ENCODE peak calls at places on chromosomes 5 and 9, in five cellular contexts. P is T-cell, L is HEK293T, B is type B pancreatic cell, C is tibial nerve. G is an unnamed sample.

GRCh38 chr5:118802335-118802734 is 186.0 kb downstream of the DTWD2 start:
- DNase-seq in C (no peak), B (no peak), L (no peak), P (no peak), G (no peak)

GRCh38 chr5:173875189-173875588 is 13.0 kb upstream of the CPEB4 start:
- DNase-seq in B (no peak), L (no peak), C (no peak), P (no peak), G (no peak)

GRCh38 chr5:109045710-109046109 is 298.0 kb downstream of the FER start:
- DNase-seq in P (no peak), L (no peak), C (no peak), B (no peak), G (no peak)

GRCh38 chr5:102895976-102896375 is 140.9 kb downstream of the PAM start:
- DNase-seq in C (no peak), L (no peak), P (no peak), B (no peak), G (no peak)

GRCh38 chr5:81965510-81965909 is 6.3 kb upstream of the ATG10 start:
- DNase-seq in C (no peak), B (no peak), L (no peak), P (no peak), G (no peak)

GRCh38 chr9:17462869-17463464 is 115.9 kb upstream of the SH3GL2 start:
- DNase-seq in L (peak), P (no peak), C (peak), B (no peak), G (no peak)

GRCh38 chr9:71692337-71692736 is 76.0 kb downstream of the CEMIP2 start:
- DNase-seq in C (peak), P (no peak), B (no peak), L (no peak), G (no peak)

GRCh38 chr5:93620487-93621339 is 37.7 kb downstream of the NR2F1 start:
- DNase-seq in C (no peak), L (peak), P (no peak), B (no peak), G (peak)

GRCh38 chr9:121282309-121283071 is 14.5 kb downstream of the GSN start:
- DNase-seq in C (peak), B (no peak), P (no peak), L (no peak), G (peak)

GRCh38 chr5:148949871-148950863 is 112.7 kb downstream of the SH3TC2 start:
- DNase-seq in C (no peak), L (no peak), B (no peak), P (no peak), G (no peak)

GRCh38 chr5:109411627-109412026 is 1.9 kb upstream of the PJA2 start:
- DNase-seq in C (no peak), L (no peak), P (no peak), B (no peak), G (no peak)

GRCh38 chr5:135691116-135691515 is 112.3 kb upstream of the CXCL14 start:
- DNase-seq in C (no peak), P (no peak), L (no peak), B (no peak), G (no peak)

GRCh38 chr5:123344819-123345426 is 78.3 kb downstream of the CEP120 start:
- DNase-seq in P (no peak), L (peak), B (no peak), C (peak), G (no peak)

GRCh38 chr5:181133610-181134231 is 2.8 kb upstream of the OR2V1 start:
- DNase-seq in P (no peak), L (no peak), C (peak), B (no peak), G (peak)

GRCh38 chr5:136330353-136330913 is 34.9 kb downstream of the TRPC7 start:
- DNase-seq in C (no peak), P (no peak), L (no peak), B (no peak), G (no peak)

GRCh38 chr5:40485021-40485998 is 194.4 kb upstream of the PTGER4 start:
- DNase-seq in P (no peak), L (no peak), C (no peak), B (no peak), G (no peak)

GRCh38 chr5:126139773-126140172 is 283.4 kb upstream of the GRAMD2B start:
- DNase-seq in B (no peak), P (no peak), C (no peak), L (no peak), G (no peak)

GRCh38 chr5:76303917-76304316 is 99.2 kb upstream of the IQGAP2 start:
- DNase-seq in L (no peak), B (no peak), P (peak), C (no peak), G (no peak)

GRCh38 chr5:141155540-141156374 is 5.9 kb downstream of the PCDHB6 start:
- DNase-seq in B (no peak), P (no peak), C (no peak), L (no peak), G (no peak)

GRCh38 chr9:7129391-7129790 is 371.6 kb downstream of the KDM4C start:
- DNase-seq in C (no peak), L (no peak), P (no peak), B (no peak), G (no peak)

GRCh38 chr5:126884269-126884819 is 107.4 kb downstream of the LMNB1 start:
- DNase-seq in L (no peak), B (no peak), C (no peak), P (no peak), G (no peak)

GRCh38 chr9:92242115-92242778 is 51.2 kb downstream of the IARS1 start:
- DNase-seq in P (no peak), B (no peak), C (peak), L (no peak), G (no peak)

GRCh38 chr9:101235105-101235866 is 149.5 kb downstream of the BAAT start:
- DNase-seq in B (no peak), C (no peak), L (peak), P (no peak), G (no peak)

GRCh38 chr5:97149689-97150088 is 7.3 kb upstream of the LIX1 start:
- DNase-seq in L (no peak), B (no peak), C (no peak), P (no peak), G (no peak)

GRCh38 chr5:145699846-145700245 is 135.3 kb downstream of the PRELID2 start:
- DNase-seq in C (no peak), B (no peak), P (no peak), L (no peak), G (no peak)

GRCh38 chr5:40654377-40655006 is 25.2 kb upstream of the PTGER4 start:
- DNase-seq in P (no peak), L (no peak), C (no peak), B (no peak), G (no peak)

GRCh38 chr9:93827545-93828330 is 127.4 kb downstream of the BARX1 start:
- DNase-seq in L (peak), C (no peak), B (peak), P (no peak), G (no peak)

GRCh38 chr9:119477197-119477596 is 108.0 kb upstream of the BRINP1 start:
- DNase-seq in P (no peak), C (no peak), L (no peak), B (no peak), G (no peak)

GRCh38 chr5:174044855-174045254 is 651 bp upstream of the NSG2 start:
- DNase-seq in P (no peak), C (no peak), L (no peak), B (no peak), G (no peak)

GRCh38 chr9:72598639-72599038 is 77.2 kb downstream of the TMC1 start:
- DNase-seq in L (no peak), C (no peak), B (no peak), P (no peak), G (no peak)

GRCh38 chr5:96087939-96088338 is 126.3 kb upstream of the ELL2 start:
- DNase-seq in L (no peak), C (no peak), P (no peak), B (no peak), G (no peak)